ENCODE peak calls at places on chromosomes 11 and 22, in six cellular contexts. S, F, C, O, V and K are unnamed samples.

GRCh38 chr11:11044137-11044855 is 186.4 kb upstream of the ZBED5 start:
- DNase-seq in C (no peak), S (no peak), V (no peak), O (no peak), F (no peak), K (no peak)

GRCh38 chr11:64285885-64286800 is 495 bp downstream of the GPR137 start:
- DNase-seq in S (peak), V (no peak), F (no peak), C (no peak), O (no peak), K (no peak)

GRCh38 chr22:46841528-46841927 is 79.1 kb downstream of the TBC1D22A start:
- DNase-seq in V (no peak), F (no peak), C (no peak), O (no peak), S (no peak), K (no peak)

GRCh38 chr22:44698531-44699421 is 3.2 kb upstream of the PRR5 start:
- DNase-seq in C (no peak), S (no peak), V (peak), O (peak), F (no peak), K (no peak)

GRCh38 chr11:2940166-2940929 is 11.1 kb upstream of the PHLDA2 start:
- DNase-seq in F (peak), O (no peak), C (no peak), S (no peak), V (no peak), K (no peak)

GRCh38 chr11:85599083-85599482 is 28.1 kb downstream of the DLG2 start:
- DNase-seq in C (no peak), O (no peak), S (no peak), F (no peak), V (no peak), K (no peak)

GRCh38 chr22:43185860-43186261 is 1.1 kb downstream of the TTLL12 start:
- DNase-seq in O (peak), C (no peak), S (peak), F (peak), V (peak), K (peak)

GRCh38 chr11:37450613-37451012 is 852.6 kb upstream of the RAG2 start:
- DNase-seq in V (no peak), O (no peak), F (no peak), S (peak), C (no peak), K (no peak)

GRCh38 chr11:75333807-75334140 is 17.7 kb downstream of the ARRB1 start:
- DNase-seq in V (no peak), S (no peak), F (no peak), C (no peak), O (no peak), K (no peak)

GRCh38 chr11:57283231-57283990 is 41.3 kb downstream of the TNKS1BP1 start:
- DNase-seq in C (no peak), S (no peak), F (no peak), O (no peak), V (no peak), K (no peak)

GRCh38 chr11:116792869-116793475 is 1.3 kb upstream of the APOA5 start:
- DNase-seq in V (no peak), O (no peak), S (no peak), F (no peak), C (no peak), K (no peak)

GRCh38 chr11:102830328-102830727 is 13.1 kb downstream of the MMP3 start:
- DNase-seq in O (no peak), S (no peak), C (no peak), V (no peak), F (no peak), K (no peak)

GRCh38 chr11:103735497-103736032 is 300.9 kb upstream of the DDI1 start:
- DNase-seq in F (no peak), C (no peak), O (no peak), S (no peak), V (no peak), K (no peak)

GRCh38 chr11:117614695-117615094 is 182.3 kb downstream of the DSCAML1 start:
- DNase-seq in S (no peak), O (no peak), V (no peak), F (no peak), C (no peak), K (no peak)

GRCh38 chr11:62011881-62012280 is 44.4 kb upstream of the FTH1 start:
- DNase-seq in V (no peak), F (no peak), C (no peak), S (no peak), O (no peak), K (no peak)

GRCh38 chr11:112993808-112994207 is 32.6 kb downstream of the NCAM1 start:
- DNase-seq in S (no peak), C (no peak), V (no peak), F (no peak), O (no peak), K (no peak)

GRCh38 chr11:31825453-31826391 is 14.6 kb upstream of the PAX6 start:
- DNase-seq in C (no peak), F (no peak), S (no peak), O (no peak), V (no peak), K (no peak)

GRCh38 chr11:130213979-130214281 is 54.3 kb downstream of the ST14 start:
- DNase-seq in O (no peak), S (no peak), F (peak), V (no peak), C (no peak), K (no peak)

GRCh38 chr22:49965291-49966040 is 4.9 kb downstream of the PIM3 start:
- DNase-seq in O (no peak), F (peak), V (peak), C (no peak), S (no peak), K (no peak)

GRCh38 chr11:125588505-125588904 is 4.1 kb upstream of the STT3A start:
- DNase-seq in F (no peak), S (no peak), O (no peak), V (no peak), C (no peak), K (no peak)

GRCh38 chr11:68773521-68774187 is 22.3 kb upstream of the TESMIN start:
- DNase-seq in C (no peak), S (no peak), V (no peak), F (no peak), O (no peak), K (peak)

GRCh38 chr11:65427691-65428577 is 5.3 kb downstream of the NEAT1 start:
- DNase-seq in O (peak), S (peak), C (no peak), F (peak), V (peak), K (peak)
- TF ChIP-seq POLR2A in O (peak), S (peak), C (peak), F (peak), V (no peak), K (no peak)

DNA sequence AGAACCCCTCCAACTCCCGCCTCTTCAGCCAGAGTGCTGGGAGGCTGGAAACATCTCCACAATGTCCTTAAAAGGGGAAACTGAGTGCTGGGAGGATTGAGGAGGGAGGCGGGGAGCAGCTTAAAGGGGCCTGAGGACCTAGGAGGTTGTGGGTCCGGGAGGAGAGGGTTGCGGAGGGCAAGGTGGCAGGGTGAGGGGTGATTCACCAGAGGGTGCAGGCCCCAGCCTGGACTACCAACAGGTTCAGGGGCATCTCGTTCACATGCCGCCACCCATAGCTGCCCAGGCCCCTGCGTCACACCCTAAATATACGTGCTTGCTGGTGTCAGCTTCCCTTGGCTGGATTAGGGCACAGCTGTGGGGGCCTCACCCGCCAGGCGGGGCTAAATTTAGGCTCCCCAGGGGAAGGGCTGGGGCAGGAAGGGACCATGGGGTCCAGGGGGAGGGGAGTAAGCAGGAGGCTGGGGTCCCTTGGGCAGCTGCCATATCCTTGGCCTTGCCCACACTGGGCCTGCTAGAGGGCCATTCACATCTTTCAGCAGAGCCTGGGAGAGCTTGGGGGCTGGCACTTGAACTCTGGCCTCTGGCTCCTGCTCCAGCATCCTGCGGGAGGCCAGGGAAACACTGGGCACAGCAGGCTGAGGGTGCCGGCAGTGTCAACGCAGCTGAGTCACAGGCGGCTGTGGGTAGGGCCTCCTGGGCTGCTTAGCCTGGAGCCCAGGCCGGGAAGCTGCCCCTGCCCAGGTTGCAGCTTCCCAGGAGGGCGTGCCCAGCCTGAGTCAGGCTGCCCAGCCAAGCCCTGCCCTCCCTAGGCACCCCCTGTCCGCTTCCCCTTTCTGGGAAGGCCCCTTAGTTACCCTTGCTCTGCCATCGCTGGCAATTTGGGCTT is 1.3 kb downstream of the EHBP1L1 start:
- DNase-seq in C (no peak), F (peak), V (peak), O (no peak), S (peak), K (no peak)
- TF ChIP-seq POLR2A in C (peak), F (no peak), V (peak), O (peak), S (no peak), K (no peak)

GRCh38 chr22:38270091-38270972 is 2.5 kb downstream of the TMEM184B start:
- DNase-seq in V (no peak), C (no peak), O (no peak), S (peak), F (no peak), K (no peak)

GRCh38 chr22:38271927-38272372 is 860 bp downstream of the TMEM184B start:
- DNase-seq in F (peak), O (peak), S (no peak), V (peak), C (no peak), K (no peak)

GRCh38 chr22:38271101-38271500 is 1.7 kb downstream of the TMEM184B start:
- DNase-seq in O (no peak), F (no peak), S (no peak), C (no peak), V (no peak), K (no peak)

GRCh38 chr22:38273135-38273761 is 438 bp upstream of the TMEM184B start:
- DNase-seq in F (no peak), S (no peak), C (no peak), V (no peak), O (no peak), K (no peak)

GRCh38 chr22:38272373-38273134 is at the start of gene TMEM184B:
- DNase-seq in C (no peak), F (peak), V (peak), O (peak), S (peak), K (peak)
- TF ChIP-seq POLR2A in C (peak), F (no peak), V (peak), O (peak), S (peak), K (peak)

GRCh38 chr22:40409613-40410113 is 39.3 kb downstream of the SGSM3 start:
- DNase-seq in F (no peak), O (no peak), V (no peak), C (no peak), S (no peak), K (no peak)

GRCh38 chr22:40407831-40408717 is 37.7 kb downstream of the SGSM3 start:
- DNase-seq in V (no peak), F (no peak), S (no peak), C (no peak), O (no peak), K (no peak)

GRCh38 chr22:40410272-40410671 is 39.9 kb downstream of the SGSM3 start:
- DNase-seq in S (no peak), V (no peak), O (no peak), F (peak), C (no peak), K (no peak)

GRCh38 chr22:40407021-40407761 is 36.8 kb downstream of the SGSM3 start:
- DNase-seq in F (no peak), V (no peak), C (no peak), S (no peak), O (no peak), K (no peak)

DNA sequence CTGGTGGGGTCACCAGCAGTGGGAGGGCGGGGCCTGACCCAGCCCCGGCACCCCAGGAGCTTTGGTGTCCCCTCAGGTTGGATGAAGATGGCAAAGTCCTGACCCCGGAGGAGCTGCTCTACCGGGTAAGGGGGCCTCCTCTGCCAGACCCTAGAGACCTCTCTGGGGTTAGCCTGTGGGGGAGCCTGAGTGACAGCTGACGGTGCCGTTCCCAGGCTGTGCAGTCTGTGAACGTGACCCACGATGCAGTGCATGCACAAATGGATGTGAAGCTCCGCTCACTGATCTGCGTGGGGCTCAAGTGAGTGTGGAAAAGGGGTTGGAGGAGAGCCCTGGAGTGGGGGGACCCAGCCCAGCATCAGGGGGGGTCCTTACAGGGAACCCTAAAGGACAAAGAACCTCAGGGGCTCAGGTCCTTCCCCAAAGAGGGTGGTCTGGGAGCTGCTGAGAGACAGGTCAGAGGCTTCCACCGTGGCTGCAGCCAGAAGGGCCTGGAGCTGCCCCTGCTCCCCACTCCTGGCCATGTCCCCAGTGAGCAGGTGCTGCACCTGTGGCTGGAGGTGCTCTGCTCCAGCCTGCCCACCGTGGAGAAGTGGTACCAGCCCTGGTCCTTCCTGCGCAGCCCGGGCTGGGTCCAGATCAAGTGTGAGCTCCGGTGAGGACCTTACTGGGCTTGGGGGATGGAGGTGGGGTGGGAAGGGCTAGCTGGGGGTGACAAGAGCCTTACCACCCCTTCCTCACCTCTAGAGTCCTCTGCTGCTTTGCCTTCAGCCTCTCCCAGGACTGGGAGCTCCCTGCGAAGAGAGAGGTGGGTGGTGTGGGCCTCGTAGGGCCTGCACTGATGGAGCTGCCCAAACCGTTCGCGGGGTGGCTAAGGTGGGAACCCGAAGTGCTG is 38.6 kb downstream of the SGSM3 start:
- DNase-seq in C (no peak), V (no peak), S (no peak), F (no peak), O (no peak), K (no peak)
- TF ChIP-seq POLR2A in C (no peak), V (no peak), S (no peak), F (no peak), O (no peak), K (no peak)

GRCh38 chr11:111370902-111371578 is 8.0 kb downstream of the POU2AF1 start:
- DNase-seq in S (no peak), V (no peak), F (no peak), O (no peak), C (no peak), K (no peak)

GRCh38 chr11:111368285-111368560 is 10.9 kb downstream of the POU2AF1 start:
- DNase-seq in S (no peak), V (no peak), O (no peak), F (no peak), C (no peak), K (no peak)

GRCh38 chr11:111367411-111368284 is 11.4 kb downstream of the POU2AF1 start:
- DNase-seq in V (no peak), S (no peak), F (no peak), O (peak), C (no peak), K (no peak)

GRCh38 chr11:111372538-111372937 is 6.5 kb downstream of the POU2AF1 start:
- DNase-seq in C (no peak), O (no peak), V (no peak), S (no peak), F (no peak), K (no peak)

GRCh38 chr11:111370270-111370901 is 8.7 kb downstream of the POU2AF1 start:
- DNase-seq in V (no peak), O (no peak), F (no peak), S (no peak), C (no peak), K (no peak)
- TF ChIP-seq POLR2A in V (no peak), O (no peak), F (no peak), S (no peak), C (no peak), K (no peak)

DNA sequence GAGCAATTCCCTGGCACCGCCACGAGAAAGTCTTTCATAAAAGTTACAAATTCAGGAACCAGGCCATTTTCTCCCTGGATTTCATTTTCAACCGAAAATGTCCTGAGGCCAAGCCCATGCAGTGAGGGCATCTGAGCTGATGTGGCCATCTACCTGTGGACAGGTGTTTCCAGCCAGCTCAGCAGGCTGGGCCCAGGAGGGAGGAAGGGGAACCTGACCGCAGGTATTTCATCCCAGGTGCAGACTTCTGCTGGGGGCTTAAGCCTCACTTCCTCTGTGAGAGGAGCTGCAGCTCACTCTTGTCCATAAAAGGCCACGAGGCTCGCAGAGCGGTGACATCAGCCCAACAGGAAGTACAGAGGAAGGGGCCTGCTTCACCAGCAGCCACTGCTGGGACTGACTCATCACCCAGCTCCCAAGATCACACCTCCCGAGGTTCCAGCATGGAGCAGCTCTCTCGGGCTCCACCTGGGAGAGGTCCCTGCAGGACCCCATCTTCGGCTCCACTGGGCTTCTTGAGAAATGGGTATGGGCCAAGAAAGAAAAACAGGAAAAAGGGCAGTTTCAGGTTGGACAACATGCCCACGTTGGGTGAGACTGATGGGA is 56.4 kb downstream of the MYH9 start:
- DNase-seq in S (peak), V (peak), C (peak), F (peak), O (peak), K (peak)
- TF ChIP-seq POLR2A in S (no peak), V (peak), C (peak), F (no peak), O (peak), K (no peak)

GRCh38 chr11:1000357-1000982 is 36.0 kb downstream of the MUC6 start:
- DNase-seq in S (no peak), F (no peak), C (no peak), O (no peak), V (no peak), K (no peak)
- TF ChIP-seq POLR2A in S (no peak), F (no peak), C (no peak), O (no peak), V (no peak), K (no peak)

GRCh38 chr11:66910669-66911068 is 47.5 kb downstream of the PC start:
- DNase-seq in O (no peak), V (no peak), S (no peak), F (no peak), C (no peak), K (no peak)
- TF ChIP-seq POLR2A in O (no peak), V (no peak), S (no peak), F (no peak), C (no peak), K (no peak)

GRCh38 chr11:66438009-66438503 is 592 bp downstream of the MRPL11 start:
- DNase-seq in C (no peak), F (no peak), S (peak), O (no peak), V (no peak), K (no peak)

GRCh38 chr11:66443602-66444001 is 5.0 kb upstream of the MRPL11 start:
- DNase-seq in F (no peak), O (no peak), C (no peak), V (no peak), S (peak), K (no peak)

DNA sequence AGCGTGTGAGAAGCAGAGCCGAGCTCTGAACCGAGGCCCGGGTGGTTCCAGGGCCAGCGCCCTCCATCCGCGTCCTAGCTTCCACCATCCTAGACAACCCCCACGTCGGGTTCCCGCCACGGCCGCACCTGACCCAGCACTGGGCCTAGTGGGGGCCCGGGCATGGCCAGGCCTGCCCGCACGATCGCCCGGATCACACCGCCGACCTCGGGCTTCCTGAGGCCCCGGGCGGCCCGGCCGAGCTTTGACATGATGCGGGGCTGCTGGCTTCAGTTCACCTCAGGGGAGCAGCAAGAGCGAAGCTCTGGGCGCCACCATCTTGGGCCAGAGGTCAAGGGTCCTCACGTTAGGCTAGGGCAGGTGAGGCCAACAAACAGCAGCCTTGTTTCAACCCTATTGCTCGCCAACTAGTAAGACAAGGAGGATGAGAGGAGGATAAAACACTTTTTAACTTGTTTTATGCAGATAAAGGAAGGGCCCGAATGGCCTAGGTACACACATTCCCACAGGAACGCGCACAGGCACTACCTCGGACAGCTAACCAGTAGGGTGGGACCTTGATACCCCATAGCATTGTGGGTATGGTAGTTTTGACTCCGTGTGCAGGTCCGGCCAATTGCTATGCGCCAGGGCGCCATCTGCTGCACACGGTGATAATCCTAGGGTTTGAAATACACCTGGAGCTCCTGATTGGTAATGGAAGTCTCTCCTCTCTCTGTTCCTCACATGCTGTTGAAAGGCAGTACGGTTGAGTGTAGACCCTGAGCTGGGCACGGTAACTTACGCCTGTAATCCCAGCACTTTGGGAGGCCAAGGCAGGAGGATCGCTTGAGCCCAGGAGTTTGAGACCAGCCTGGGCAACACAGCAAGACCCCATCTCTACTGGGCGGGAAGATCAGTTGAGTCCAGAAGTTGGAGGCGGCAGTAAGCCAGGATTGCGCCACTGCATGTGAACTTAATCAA is at the start of gene MRPL11:
- DNase-seq in C (peak), V (peak), S (peak), O (peak), F (peak), K (peak)
- TF ChIP-seq POLR2A in C (no peak), V (peak), S (peak), O (no peak), F (no peak), K (no peak)